ENCODE peak calls at places on chromosomes 4 and X, in four cellular contexts. Z is HCT116, V is K562, H is HepG2. X is an unnamed sample.

GRCh38 chrX:53324085-53324484 is 42.7 kb upstream of the IQSEC2 start:
- DNase-seq in Z (no peak), V (no peak), H (no peak), X (no peak)

GRCh38 chr4:87978656-87979055 is 3.1 kb downstream of the SPP1 start:
- DNase-seq in Z (no peak), V (no peak), H (no peak), X (no peak)

GRCh38 chr4:165726831-165727230 is 146.2 kb upstream of the TLL1 start:
- DNase-seq in Z (no peak), V (no peak), H (no peak), X (no peak)

GRCh38 chr4:10075953-10076391 is 40.6 kb downstream of the WDR1 start:
- DNase-seq in Z (no peak), V (peak), H (no peak), X (no peak)

GRCh38 chr4:156977435-156978160 is 6.0 kb upstream of the PDGFC start:
- DNase-seq in Z (no peak), V (no peak), H (no peak), X (no peak)

GRCh38 chr4:173503330-173504180 is 26.5 kb downstream of the HAND2 start:
- DNase-seq in Z (no peak), V (no peak), H (no peak), X (no peak)

GRCh38 chrX:107054978-107055377 is 55.0 kb upstream of the MORC4 start:
- DNase-seq in Z (no peak), V (no peak), H (no peak), X (no peak)

GRCh38 chrX:109793191-109793590 is 60.1 kb upstream of the ACSL4 start:
- DNase-seq in Z (no peak), V (no peak), H (no peak), X (no peak)

GRCh38 chr4:8831221-8832129 is 40.2 kb downstream of the HMX1 start:
- DNase-seq in Z (no peak), V (no peak), H (no peak), X (no peak)

GRCh38 chr4:59126996-59127395 is 2016.8 kb upstream of the IGFBP7 start:
- DNase-seq in Z (no peak), V (no peak), H (no peak), X (no peak)

GRCh38 chr4:15373363-15373762 is 54.5 kb upstream of the C1QTNF7 start:
- DNase-seq in Z (no peak), V (no peak), H (no peak), X (no peak)

GRCh38 chr4:76923619-76924357 is 25.8 kb upstream of the SEPTIN11 start:
- DNase-seq in Z (no peak), V (no peak), H (no peak), X (no peak)

GRCh38 chr4:108360857-108361820 is 192.4 kb upstream of the LEF1 start:
- DNase-seq in Z (no peak), V (no peak), H (no peak), X (no peak)

GRCh38 chrX:82816572-82816971 is 691.5 kb upstream of the POU3F4 start:
- DNase-seq in Z (peak), V (no peak), H (no peak), X (no peak)

GRCh38 chr4:87025023-87025613 is 90.3 kb downstream of the AFF1 start:
- DNase-seq in Z (no peak), V (no peak), H (no peak), X (no peak)

GRCh38 chrX:134374294-134374693 is 85.7 kb upstream of the HPRT1 start:
- DNase-seq in Z (no peak), V (no peak), H (no peak), X (no peak)

GRCh38 chrX:118215346-118215745 is 98.7 kb upstream of the KLHL13 start:
- DNase-seq in Z (no peak), V (no peak), H (no peak), X (no peak)

GRCh38 chr4:37473807-37474206 is 212.4 kb downstream of the RELL1 start:
- DNase-seq in Z (no peak), V (no peak), H (no peak), X (no peak)

GRCh38 chr4:173333658-173334084 is 487 bp downstream of the HMGB2 start:
- DNase-seq in Z (no peak), V (peak), H (peak), X (no peak)

GRCh38 chr4:73967891-73968290 is 13.9 kb downstream of the PF4 start:
- DNase-seq in Z (no peak), V (no peak), H (no peak), X (no peak)

GRCh38 chrX:40155617-40156471 is 58.1 kb upstream of the BCOR start:
- DNase-seq in Z (no peak), V (peak), H (no peak), X (no peak)

GRCh38 chr4:2248821-2249261 is 6.9 kb upstream of the HAUS3 start:
- DNase-seq in Z (no peak), V (no peak), H (no peak), X (no peak)

GRCh38 chr4:26522478-26522877 is 32.2 kb upstream of the CCKAR start:
- DNase-seq in Z (no peak), V (no peak), H (no peak), X (no peak)

GRCh38 chrX:16946361-16946964 is at the start of gene REPS2:
- DNase-seq in Z (peak), V (peak), H (peak), X (no peak)
- TF ChIP-seq POLR2A in Z (no peak), V (no peak), H (no peak), X (no peak)

DNA sequence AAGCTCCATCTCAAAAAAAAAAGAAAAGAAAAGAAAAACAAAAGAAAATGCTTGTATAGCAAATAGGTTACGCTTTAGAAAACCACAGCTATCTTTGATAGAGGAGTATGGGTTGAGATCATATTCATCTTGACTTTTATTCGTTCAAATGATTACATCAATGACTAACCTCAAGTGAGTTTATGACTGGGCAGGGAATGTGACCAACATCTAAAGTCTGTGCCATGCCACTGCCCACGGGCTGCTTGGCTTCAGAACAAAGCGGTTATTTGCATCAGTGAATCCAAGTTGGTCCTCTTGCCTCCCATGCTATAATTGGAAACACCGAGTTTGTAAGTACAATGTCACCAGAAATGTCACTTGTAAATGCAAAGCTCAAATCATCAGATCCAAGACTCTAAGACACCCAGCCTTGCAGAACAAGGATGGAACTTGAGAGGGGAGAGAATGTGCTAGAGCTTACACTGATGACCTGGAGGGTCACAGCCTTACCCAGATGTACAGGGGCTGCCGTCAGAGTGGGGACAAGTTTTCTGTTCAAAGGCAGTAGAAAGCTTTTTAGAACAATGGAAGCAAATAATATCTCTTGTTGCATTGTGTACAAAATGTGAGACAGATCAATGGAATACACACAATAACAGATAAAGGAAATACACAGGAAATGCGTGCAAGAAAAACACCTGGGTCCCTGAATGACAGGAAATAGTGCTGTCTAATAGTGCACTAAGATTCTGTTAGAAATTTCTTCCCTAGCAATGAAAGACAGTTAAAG is 8.4 kb upstream of the OPN1LW start:
- DNase-seq in Z (no peak), V (no peak), H (no peak), X (no peak)
- TF ChIP-seq SP1 in Z (no peak), V (no peak), H (no peak), X (no peak)

GRCh38 chr4:41597494-41597893 is 59.5 kb downstream of the LIMCH1 start:
- DNase-seq in Z (no peak), V (no peak), H (no peak), X (no peak)
- TF ChIP-seq REST in Z (no peak), V (no peak), H (no peak), X (no peak)

GRCh38 chr4:7515390-7515902 is 80.7 kb upstream of the PSAPL1 start:
- DNase-seq in Z (no peak), V (no peak), H (peak), X (no peak)
- TF ChIP-seq POLR2A in Z (no peak), V (no peak), H (no peak), X (no peak)

GRCh38 chr4:34679228-34679627 is 1565.1 kb downstream of the ARAP2 start:
- DNase-seq in Z (no peak), V (no peak), H (no peak), X (no peak)

DNA sequence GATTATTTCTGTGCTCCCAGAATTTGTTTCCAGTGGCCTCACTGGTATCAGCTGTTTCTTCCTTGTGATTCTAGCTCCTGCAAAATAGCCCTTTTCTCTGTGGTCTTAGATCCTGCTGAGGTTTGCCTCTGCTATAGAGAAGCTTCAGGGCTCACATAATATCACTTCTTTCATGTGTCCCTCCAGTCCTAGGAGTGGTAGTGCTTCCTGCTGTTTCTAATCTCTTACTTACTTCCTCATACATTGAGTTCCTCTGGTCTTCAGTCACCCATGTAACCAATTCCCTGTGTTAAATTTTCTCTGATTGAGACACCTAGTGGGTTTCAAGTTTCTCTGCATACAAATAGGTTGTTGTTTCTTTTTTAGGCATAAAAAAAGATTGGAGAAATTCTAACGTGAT is 1567.9 kb downstream of the ARAP2 start:
- DNase-seq in Z (peak), V (no peak), H (no peak), X (no peak)
- TF ChIP-seq SP1 in Z (peak), V (no peak), H (no peak), X (no peak)

GRCh38 chrX:72027914-72028307 is 103.8 kb downstream of the RTL5 start:
- DNase-seq in Z (no peak), V (no peak), H (no peak), X (no peak)

GRCh38 chrX:72030431-72030830 is 101.3 kb downstream of the RTL5 start:
- DNase-seq in Z (no peak), V (no peak), H (peak), X (no peak)

GRCh38 chrX:72028701-72029470 is 102.8 kb downstream of the RTL5 start:
- DNase-seq in Z (no peak), V (no peak), H (no peak), X (no peak)

GRCh38 chrX:72031118-72031517 is 100.6 kb downstream of the RTL5 start:
- DNase-seq in Z (no peak), V (no peak), H (no peak), X (no peak)

GRCh38 chrX:72029473-72030411 is 102.0 kb downstream of the RTL5 start:
- DNase-seq in Z (no peak), V (no peak), H (peak), X (no peak)
- TF ChIP-seq REST in Z (no peak), V (no peak), H (no peak), X (no peak)

GRCh38 chrX:151424505-151424904 is 27.5 kb downstream of the VMA21 start:
- DNase-seq in Z (no peak), V (no peak), H (no peak), X (no peak)
- TF ChIP-seq POLR2A in Z (no peak), V (no peak), H (no peak), X (no peak)